ENCODE peak calls at places on chromosomes 16 and 17, in six cellular contexts. One of them, this sample, is unnamed.

GRCh38 chr17:38879878-38880727 is 10.2 kb downstream of the LASP1 start:
- DNase-seq in lung: no peak
- DNase-seq in sigmoid colon: peak; percentile 79
- DNase-seq in amygdala: no peak
- DNase-seq in NCI-H1105: no peak
- DNase-seq in NCI-H526 treated with DMSO at 0.1 percent for 48 hours: no peak
- DNase-seq in this sample: no peak

GRCh38 chr17:67990909-67991308 is 5.4 kb downstream of the C17orf58 start:
- DNase-seq in NCI-H526 treated with DMSO at 0.1 percent for 48 hours: no peak
- DNase-seq in amygdala: no peak
- DNase-seq in NCI-H1105: peak; percentile 29
- DNase-seq in lung: no peak
- DNase-seq in sigmoid colon: no peak
- DNase-seq in this sample: peak; percentile 38

GRCh38 chr16:19969284-19969683 is 84.6 kb upstream of the GPRC5B start:
- DNase-seq in amygdala: no peak
- DNase-seq in NCI-H1105: no peak
- DNase-seq in lung: no peak
- DNase-seq in NCI-H526 treated with DMSO at 0.1 percent for 48 hours: no peak
- DNase-seq in sigmoid colon: no peak
- DNase-seq in this sample: no peak

GRCh38 chr16:50756466-50756865 is 14.6 kb downstream of the CYLD start:
- DNase-seq in NCI-H526 treated with DMSO at 0.1 percent for 48 hours: no peak
- DNase-seq in sigmoid colon: no peak
- DNase-seq in amygdala: no peak
- DNase-seq in NCI-H1105: no peak
- DNase-seq in lung: no peak
- DNase-seq in this sample: no peak

GRCh38 chr17:37710344-37710886 is 34.4 kb downstream of the HNF1B start:
- DNase-seq in NCI-H1105: peak; percentile 84
- DNase-seq in amygdala: no peak
- DNase-seq in lung: peak; percentile 80
- DNase-seq in sigmoid colon: no peak
- DNase-seq in NCI-H526 treated with DMSO at 0.1 percent for 48 hours: peak; percentile 87
- DNase-seq in this sample: peak; percentile 70

GRCh38 chr16:83420206-83420760 is 387.5 kb upstream of the HSBP1 start:
- DNase-seq in NCI-H1105: no peak
- DNase-seq in sigmoid colon: no peak
- DNase-seq in amygdala: no peak
- DNase-seq in lung: no peak
- DNase-seq in NCI-H526 treated with DMSO at 0.1 percent for 48 hours: no peak
- DNase-seq in this sample: no peak

GRCh38 chr17:43791589-43791988 is 11.4 kb downstream of the CFAP97D1 start:
- DNase-seq in NCI-H1105: peak; percentile 60
- DNase-seq in sigmoid colon: no peak
- DNase-seq in lung: no peak
- DNase-seq in NCI-H526 treated with DMSO at 0.1 percent for 48 hours: peak; percentile 85
- DNase-seq in amygdala: no peak
- DNase-seq in this sample: no peak

GRCh38 chr16:89613101-89613953 is at the start of gene DPEP1:
- DNase-seq in amygdala: no peak
- DNase-seq in NCI-H1105: no peak
- DNase-seq in lung: no peak
- DNase-seq in NCI-H526 treated with DMSO at 0.1 percent for 48 hours: no peak
- DNase-seq in sigmoid colon: no peak
- DNase-seq in this sample: no peak

GRCh38 chr16:73268311-73268997 is 220.5 kb upstream of the ZFHX3 start:
- DNase-seq in NCI-H526 treated with DMSO at 0.1 percent for 48 hours: no peak
- DNase-seq in lung: no peak
- DNase-seq in sigmoid colon: no peak
- DNase-seq in NCI-H1105: peak; percentile 79
- DNase-seq in amygdala: peak; percentile 27
- DNase-seq in this sample: peak; percentile 80

GRCh38 chr16:23670137-23670776 is 8.4 kb upstream of the PLK1 start:
- DNase-seq in lung: no peak
- DNase-seq in sigmoid colon: no peak
- DNase-seq in NCI-H1105: no peak
- DNase-seq in NCI-H526 treated with DMSO at 0.1 percent for 48 hours: no peak
- DNase-seq in amygdala: no peak
- DNase-seq in this sample: no peak

GRCh38 chr16:24036614-24037013 is 200.8 kb downstream of the PRKCB start:
- DNase-seq in sigmoid colon: no peak
- DNase-seq in lung: peak; percentile 32
- DNase-seq in amygdala: peak; percentile 13
- DNase-seq in NCI-H1105: peak; percentile 18
- DNase-seq in NCI-H526 treated with DMSO at 0.1 percent for 48 hours: peak; percentile 7
- DNase-seq in this sample: peak; percentile 44

GRCh38 chr17:60506312-60506711 is 19.7 kb downstream of the APPBP2 start:
- DNase-seq in lung: no peak
- DNase-seq in amygdala: no peak
- DNase-seq in sigmoid colon: no peak
- DNase-seq in NCI-H1105: no peak
- DNase-seq in NCI-H526 treated with DMSO at 0.1 percent for 48 hours: no peak
- DNase-seq in this sample: no peak

GRCh38 chr16:11546522-11547485 is 39.9 kb downstream of the LITAF start:
- DNase-seq in NCI-H526 treated with DMSO at 0.1 percent for 48 hours: no peak
- DNase-seq in NCI-H1105: no peak
- DNase-seq in lung: no peak
- DNase-seq in amygdala: no peak
- DNase-seq in sigmoid colon: no peak
- DNase-seq in this sample: no peak